ENCODE peak calls at places on chromosome 2, in seven cellular contexts. A is H9; Y is body of pancreas; B is heart left ventricle; F is spleen; Z is AG04450; E is CD8-positive, alpha-beta T cell. R is an unnamed sample. For H3K9me3, the result is how much of the 10 kb centered on the place peaks cover.

GRCh38 chr2:11998218-11998617 is 251.8 kb downstream of the LPIN1 start:
- DNase-seq in Z (no peak), A (no peak), F (no peak), B (no peak), Y (no peak), E (no peak), R (no peak)

GRCh38 chr2:880201-880970 is 70.3 kb upstream of the SNTG2 start:
- DNase-seq in Z (no peak), F (no peak), A (peak), Y (no peak), E (no peak), B (no peak), R (no peak)

GRCh38 chr2:29627366-29627765 is 294.0 kb downstream of the ALK start:
- DNase-seq in Y (no peak), F (no peak), Z (peak), E (no peak), B (no peak), A (no peak), R (no peak)

GRCh38 chr2:8004250-8004681 is 677.6 kb upstream of the ID2 start:
- DNase-seq in A (no peak), Y (peak), F (no peak), E (no peak), B (no peak), Z (peak), R (no peak)

GRCh38 chr2:37110306-37111212 is 26.2 kb downstream of the GPATCH11 start:
- DNase-seq in Y (no peak), B (no peak), A (no peak), Z (no peak), F (no peak), E (no peak), R (no peak)

GRCh38 chr2:70834881-70835280 is 735 bp downstream of the CD207 start:
- DNase-seq in Y (no peak), Z (no peak), E (no peak), B (no peak), F (no peak), A (no peak), R (no peak)

GRCh38 chr2:223737207-223737606 is 100.2 kb downstream of the AP1S3 start:
- DNase-seq in Y (no peak), Z (no peak), F (no peak), B (no peak), A (no peak), E (no peak), R (no peak)

GRCh38 chr2:74530239-74531161 is 767 bp downstream of the HTRA2 start:
- DNase-seq in E (peak), F (peak), Z (no peak), A (peak), B (peak), Y (peak), R (peak)

GRCh38 chr2:18599509-18600254 is 10.3 kb upstream of the NT5C1B start:
- DNase-seq in Y (no peak), B (no peak), F (no peak), A (no peak), Z (no peak), E (no peak), R (no peak)

GRCh38 chr2:44348385-44348784 is 12.9 kb downstream of the PREPL start:
- DNase-seq in E (no peak), Y (no peak), A (no peak), F (no peak), Z (no peak), B (no peak), R (no peak)

GRCh38 chr2:231673348-231673770 is 35.0 kb upstream of the PTMA start:
- DNase-seq in F (no peak), E (no peak), B (peak), Z (no peak), Y (peak), A (peak), R (no peak)

GRCh38 chr2:1366546-1367134 is 46.6 kb upstream of the TPO start:
- DNase-seq in Z (no peak), Y (peak), A (no peak), E (no peak), F (peak), B (no peak), R (no peak)

GRCh38 chr2:128442891-128443302 is 124.2 kb upstream of the HS6ST1 start:
- DNase-seq in E (no peak), B (no peak), F (peak), A (peak), Y (no peak), Z (no peak), R (no peak)

GRCh38 chr2:98835831-98836385 is 100.1 kb downstream of the CRACDL start:
- DNase-seq in B (no peak), F (no peak), A (no peak), E (peak), Y (no peak), Z (no peak), R (no peak)

GRCh38 chr2:25050128-25050527 is 8.3 kb downstream of the EFR3B start:
- DNase-seq in B (no peak), E (no peak), Z (no peak), Y (no peak), A (no peak), F (no peak), R (no peak)

GRCh38 chr2:224982910-224983688 is 59.2 kb downstream of the DOCK10 start:
- DNase-seq in F (no peak), Y (no peak), E (peak), B (peak), Z (peak), A (no peak), R (no peak)

GRCh38 chr2:101410716-101411115 is 23.4 kb upstream of the CREG2 start:
- DNase-seq in Y (no peak), Z (no peak), F (no peak), E (no peak), A (no peak), B (no peak), R (no peak)

GRCh38 chr2:156680266-156680665 is 244.1 kb downstream of the GPD2 start:
- DNase-seq in A (no peak), B (no peak), E (no peak), Y (no peak), Z (no peak), F (no peak), R (no peak)

GRCh38 chr2:218815649-218816048 is 16.0 kb downstream of the PRKAG3 start:
- DNase-seq in A (no peak), Y (no peak), F (no peak), B (no peak), Z (no peak), E (no peak), R (no peak)

GRCh38 chr2:186347472-186347871 is 138.6 kb upstream of the ZC3H15 start:
- DNase-seq in A (no peak), E (no peak), F (no peak), Y (no peak), Z (no peak), B (no peak), R (no peak)

GRCh38 chr2:13056259-13056843 is 339.6 kb downstream of the TRIB2 start:
- DNase-seq in Z (no peak), F (no peak), A (no peak), E (no peak), B (no peak), Y (no peak), R (no peak)

GRCh38 chr2:138121769-138122661 is 157.7 kb downstream of the HNMT start:
- DNase-seq in B (no peak), A (no peak), E (no peak), Y (no peak), F (no peak), Z (no peak), R (no peak)

GRCh38 chr2:199955007-199955338 is 318 bp downstream of the TYW5 start:
- DNase-seq in Z (no peak), A (no peak), E (no peak), F (no peak), Y (no peak), B (no peak), R (no peak)

GRCh38 chr2:232377319-232377718 is 1.2 kb upstream of the ALPP start:
- DNase-seq in F (no peak), B (no peak), Y (no peak), E (no peak), A (no peak), Z (no peak), R (no peak)

GRCh38 chr2:73890301-73891092 is 2.3 kb upstream of the ACTG2 start:
- DNase-seq in Z (no peak), Y (no peak), A (no peak), E (no peak), B (no peak), F (no peak), R (no peak)

GRCh38 chr2:205975082-205975949 is 110.7 kb downstream of the INO80D start:
- DNase-seq in Y (peak), B (no peak), F (no peak), Z (no peak), E (no peak), A (no peak), R (no peak)

GRCh38 chr2:130841741-130842365 is 5.1 kb downstream of the ARHGEF4 start:
- DNase-seq in E (no peak), A (no peak), F (peak), Z (no peak), B (peak), Y (no peak), R (no peak)

GRCh38 chr2:429575-430254 is 141.8 kb upstream of the ALKAL2 start:
- DNase-seq in E (peak), Y (no peak), B (no peak), A (no peak), Z (no peak), F (peak), R (no peak)

GRCh38 chr2:179581605-179582004 is 279.8 kb downstream of the ZNF385B start:
- DNase-seq in Z (no peak), Y (no peak), F (no peak), B (no peak), E (no peak), A (no peak), R (no peak)

GRCh38 chr2:159971365-159972122 is 90.9 kb downstream of the PLA2R1 start:
- DNase-seq in E (no peak), Z (no peak), Y (no peak), F (no peak), A (no peak), B (no peak), R (no peak)

GRCh38 chr2:188326669-188327301 is 35.1 kb downstream of the GULP1 start:
- DNase-seq in B (no peak), F (no peak), Z (no peak), A (no peak), Y (peak), E (no peak), R (no peak)

GRCh38 chr2:157327621-157328102 is 2.0 kb upstream of the ERMN start:
- DNase-seq in F (peak), Y (peak), E (peak), A (peak), B (peak), Z (peak), R (peak)

GRCh38 chr2:239361311-239361642 is 39.5 kb downstream of the HDAC4 start:
- DNase-seq in Y (no peak), E (no peak), Z (no peak), F (no peak), A (peak), B (no peak), R (no peak)
- H3K9me3 ChIP-seq in Y (under half), E (under half), Z (under half), F (under half), A (under half), B (under half), R (under half)

DNA sequence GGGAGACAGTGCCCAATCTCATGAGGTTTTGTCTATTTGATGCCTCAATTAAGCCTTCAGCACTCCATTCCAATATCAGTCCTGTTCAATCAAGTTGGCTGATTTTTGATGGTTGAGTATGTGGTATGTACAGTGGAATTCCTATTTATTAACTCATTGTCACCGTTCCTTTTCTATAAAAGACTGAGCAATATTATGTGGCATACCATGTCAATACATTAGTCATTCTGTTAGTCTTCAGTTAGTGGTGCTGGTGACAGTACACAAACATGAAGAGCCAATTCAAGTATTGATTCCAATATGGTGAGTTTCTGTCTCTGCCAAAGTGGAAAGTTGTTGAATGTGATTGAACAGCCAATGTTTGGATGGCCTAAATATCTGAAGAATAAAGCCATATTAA is 1343.9 kb downstream of the SUCLG1 start:
- DNase-seq in F (no peak), A (no peak), Y (no peak), Z (no peak), B (no peak), E (no peak), R (no peak)
- H3K9me3 ChIP-seq in F (under half), A (under half), Y (under half), Z (under half), B (under half), E (under half), R (under half)

GRCh38 chr2:215638687-215639086 is 202.8 kb upstream of the FN1 start:
- DNase-seq in B (no peak), F (no peak), Y (no peak), Z (no peak), A (no peak), E (no peak), R (no peak)

GRCh38 chr2:215637658-215638057 is 201.8 kb upstream of the FN1 start:
- DNase-seq in B (no peak), A (no peak), Y (no peak), F (no peak), Z (no peak), E (no peak), R (no peak)

GRCh38 chr2:215635788-215636139 is 199.9 kb upstream of the FN1 start:
- DNase-seq in F (no peak), Y (no peak), E (no peak), A (no peak), B (no peak), Z (no peak), R (no peak)

GRCh38 chr2:215633360-215633759 is 197.5 kb upstream of the FN1 start:
- DNase-seq in Z (no peak), E (no peak), F (no peak), Y (no peak), B (no peak), A (no peak), R (no peak)

DNA sequence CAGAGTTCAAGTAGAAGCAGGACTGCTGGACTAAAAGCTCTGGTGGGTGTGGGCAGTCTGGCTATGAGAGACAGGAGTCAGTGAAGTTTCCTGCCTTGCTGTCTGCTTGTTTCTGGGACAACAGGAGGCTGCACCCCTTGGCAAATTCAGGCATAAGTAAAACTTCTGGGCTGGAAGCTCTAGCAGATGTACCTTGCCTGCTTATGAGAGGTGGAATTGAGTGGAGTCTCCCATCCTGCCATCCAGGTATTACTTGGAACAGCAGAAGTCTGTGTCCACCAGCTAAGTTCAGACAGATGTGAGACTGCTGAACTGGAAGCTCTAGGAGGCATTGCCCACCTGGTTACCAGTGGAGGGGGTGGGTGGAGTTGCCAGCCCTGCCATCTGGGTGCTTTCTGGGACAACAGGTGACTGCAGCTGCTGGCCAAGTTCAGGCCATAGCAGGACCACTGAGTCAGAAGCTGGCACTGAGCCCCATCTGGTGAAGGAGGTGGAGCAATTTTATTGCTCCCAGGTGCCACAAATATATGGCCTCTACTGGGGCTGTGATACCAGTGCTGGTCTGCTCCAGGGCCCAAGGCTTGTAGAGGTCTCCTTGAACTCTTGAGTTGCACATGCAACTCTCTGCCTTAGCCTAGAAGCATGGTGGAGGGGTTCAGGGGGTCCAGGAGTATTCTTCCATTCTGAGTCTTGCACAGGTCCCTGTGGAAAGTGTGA is 199.4 kb upstream of the FN1 start:
- DNase-seq in B (no peak), A (no peak), Y (no peak), E (no peak), Z (no peak), F (no peak), R (no peak)
- H3K9me3 ChIP-seq in B (under half), A (under half), Y (under half), E (under half), Z (under half), F (half or more), R (under half)

GRCh38 chr2:4291430-4291829 is 588.1 kb downstream of the DCDC2C start:
- DNase-seq in A (no peak), B (no peak), Y (no peak), E (no peak), Z (no peak), F (no peak), R (no peak)
- H3K9me3 ChIP-seq in A (under half), B (under half), Y (under half), E (under half), Z (under half), F (under half), R (under half)

DNA sequence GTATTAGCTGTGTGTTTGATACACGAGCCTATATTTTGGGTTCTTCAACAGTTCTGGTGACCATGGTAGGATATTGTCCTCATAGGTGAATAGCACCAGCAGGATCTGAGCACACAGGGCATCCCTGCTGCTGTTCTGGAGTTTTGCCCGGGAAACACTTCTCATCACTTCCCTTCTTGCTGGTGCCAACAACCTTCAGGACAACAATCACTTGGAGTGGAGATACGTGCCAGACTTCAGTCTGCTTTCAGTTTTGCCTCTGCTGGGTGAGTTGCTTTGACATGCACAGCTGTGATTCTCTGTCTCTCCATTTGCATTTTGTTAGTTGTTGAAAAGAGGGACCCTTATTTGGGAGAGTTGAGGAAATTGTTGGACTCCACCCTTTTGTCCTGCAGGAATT is 1347.2 kb upstream of the DDX18 start:
- DNase-seq in B (no peak), A (no peak), Z (no peak), E (no peak), F (no peak), Y (no peak), R (no peak)
- H3K9me3 ChIP-seq in B (under half), A (under half), Z (under half), E (under half), F (under half), Y (under half), R (under half)

GRCh38 chr2:81445176-81445575 is 1140.6 kb upstream of the LRRTM1 start:
- DNase-seq in Z (no peak), F (no peak), B (no peak), Y (no peak), A (no peak), E (no peak), R (no peak)
- H3K9me3 ChIP-seq in Z (under half), F (under half), B (under half), Y (under half), A (under half), E (under half), R (under half)